ENCODE peak calls at places on chromosomes 2 and 18, in seven cellular contexts. V, N, X, M, J, E and S are unnamed samples. For H3K36me3, the result is how much of the 10 kb centered on the place peaks cover.

GRCh38 chr18:10518595-10519273 is 7.1 kb upstream of the NAPG start:
- DNase-seq in V (peak), N (no peak), X (peak), M (no peak), J (peak), E (peak), S (peak)

GRCh38 chr2:98134138-98134537 is 47.2 kb downstream of the VWA3B start:
- DNase-seq in V (no peak), N (peak), X (peak), M (peak), J (no peak), E (no peak), S (no peak)

GRCh38 chr2:14866953-14867352 is 234.4 kb downstream of the LRATD1 start:
- DNase-seq in V (no peak), N (no peak), X (no peak), M (no peak), J (no peak), E (no peak), S (no peak)

GRCh38 chr2:184031402-184032147 is 566.8 kb upstream of the ZNF804A start:
- DNase-seq in V (no peak), N (peak), X (peak), M (peak), J (no peak), E (no peak), S (no peak)

GRCh38 chr2:11955314-11955713 is 208.9 kb downstream of the LPIN1 start:
- DNase-seq in V (no peak), N (no peak), X (no peak), M (no peak), J (no peak), E (no peak), S (no peak)

GRCh38 chr18:10530852-10531251 is 5.0 kb downstream of the NAPG start:
- DNase-seq in V (no peak), N (no peak), X (no peak), M (no peak), J (no peak), E (peak), S (no peak)

GRCh38 chr2:133158442-133158841 is 409.8 kb downstream of the NCKAP5 start:
- DNase-seq in V (no peak), N (no peak), X (no peak), M (no peak), J (no peak), E (no peak), S (no peak)

GRCh38 chr18:68549257-68549871 is 165.5 kb downstream of the TMX3 start:
- DNase-seq in V (no peak), N (no peak), X (no peak), M (no peak), J (no peak), E (no peak), S (no peak)

GRCh38 chr2:37189452-37190153 is 1.1 kb upstream of the SULT6B1 start:
- DNase-seq in V (peak), N (no peak), X (peak), M (peak), J (no peak), E (no peak), S (peak)

GRCh38 chr18:8808001-8808400 is 102.6 kb downstream of the MTCL1 start:
- DNase-seq in V (no peak), N (no peak), X (no peak), M (no peak), J (no peak), E (no peak), S (peak)

GRCh38 chr2:152755029-152755428 is 36.6 kb downstream of the ARL6IP6 start:
- DNase-seq in V (peak), N (no peak), X (peak), M (peak), J (no peak), E (no peak), S (no peak)

GRCh38 chr2:10242451-10242850 is 60.3 kb upstream of the HPCAL1 start:
- DNase-seq in V (no peak), N (no peak), X (no peak), M (no peak), J (no peak), E (no peak), S (no peak)

GRCh38 chr2:113940891-113941290 is 51.0 kb downstream of the ACTR3 start:
- DNase-seq in V (no peak), N (no peak), X (no peak), M (no peak), J (no peak), E (no peak), S (no peak)

GRCh38 chr18:48827321-48828200 is 123.2 kb downstream of the SMAD7 start:
- DNase-seq in V (peak), N (peak), X (peak), M (peak), J (no peak), E (no peak), S (peak)

GRCh38 chr2:3522851-3523481 is 3.6 kb upstream of the ADI1 start:
- DNase-seq in V (peak), N (no peak), X (no peak), M (no peak), J (peak), E (no peak), S (peak)

GRCh38 chr2:210356944-210357343 is 42.0 kb upstream of the MYL1 start:
- DNase-seq in V (no peak), N (no peak), X (no peak), M (peak), J (no peak), E (no peak), S (no peak)

GRCh38 chr18:11857177-11857887 is 6.1 kb downstream of the CHMP1B start:
- DNase-seq in V (peak), N (peak), X (peak), M (peak), J (peak), E (peak), S (no peak)

GRCh38 chr2:64960819-64961218 is 28.4 kb upstream of the SLC1A4 start:
- DNase-seq in V (peak), N (no peak), X (no peak), M (no peak), J (no peak), E (no peak), S (no peak)

GRCh38 chr2:117127680-117128079 is 686.8 kb upstream of the DDX18 start:
- DNase-seq in V (no peak), N (no peak), X (no peak), M (no peak), J (no peak), E (no peak), S (no peak)

GRCh38 chr2:128291844-128292598 is 26.6 kb downstream of the HS6ST1 start:
- DNase-seq in V (no peak), N (no peak), X (no peak), M (no peak), J (no peak), E (no peak), S (no peak)

GRCh38 chr18:9103488-9103887 is 989 bp downstream of the NDUFV2 start:
- DNase-seq in V (no peak), N (no peak), X (no peak), M (no peak), J (no peak), E (no peak), S (no peak)

GRCh38 chr18:22613058-22613690 is 195.5 kb upstream of the CTAGE1 start:
- DNase-seq in V (no peak), N (no peak), X (no peak), M (no peak), J (peak), E (no peak), S (no peak)

GRCh38 chr18:60022671-60023276 is 123.0 kb downstream of the PMAIP1 start:
- DNase-seq in V (no peak), N (no peak), X (no peak), M (no peak), J (no peak), E (no peak), S (no peak)

GRCh38 chr2:223744580-223744979 is 92.8 kb downstream of the AP1S3 start:
- DNase-seq in V (no peak), N (no peak), X (no peak), M (no peak), J (no peak), E (no peak), S (no peak)

GRCh38 chr18:50649821-50650220 is 89.9 kb downstream of the MAPK4 start:
- DNase-seq in V (peak), N (no peak), X (no peak), M (no peak), J (peak), E (no peak), S (no peak)

GRCh38 chr2:84847326-84848050 is 33.4 kb downstream of the TRABD2A start:
- DNase-seq in V (no peak), N (no peak), X (no peak), M (no peak), J (no peak), E (no peak), S (no peak)
- H3K27ac ChIP-seq in V (no peak), N (no peak), X (no peak), M (no peak), J (peak), E (no peak), S (peak)

DNA sequence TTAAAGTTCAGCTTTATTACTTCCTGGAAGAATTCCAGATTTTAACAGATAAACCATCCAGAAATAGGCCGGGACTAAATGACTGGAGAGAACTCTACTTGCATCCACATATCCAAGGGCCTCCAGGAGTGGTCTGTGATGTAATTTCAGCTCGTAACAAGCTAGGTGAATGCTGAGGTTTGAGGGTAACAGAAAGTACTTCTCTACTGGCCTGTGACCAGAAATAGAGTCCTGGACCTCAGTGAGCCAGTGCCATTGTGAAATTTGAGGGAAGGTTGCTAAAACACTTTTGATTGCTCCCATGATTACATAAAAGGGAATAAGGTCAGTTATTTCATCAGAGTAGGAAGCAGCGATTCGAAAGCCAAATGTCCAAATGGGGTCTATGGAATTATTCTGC is 158.1 kb downstream of the DOCK10 start:
- DNase-seq in V (no peak), N (no peak), X (no peak), M (no peak), J (no peak), E (no peak), S (no peak)
- H3K36me3 ChIP-seq in V (under half), N (under half), X (under half), M (under half), J (under half), E (under half), S (under half)

GRCh38 chr18:35191252-35192025 is 49.4 kb upstream of the ZNF397 start:
- DNase-seq in V (no peak), N (no peak), X (no peak), M (peak), J (no peak), E (no peak), S (no peak)

GRCh38 chr18:35189510-35189909 is 51.3 kb upstream of the ZNF397 start:
- DNase-seq in V (no peak), N (no peak), X (no peak), M (no peak), J (no peak), E (no peak), S (no peak)

GRCh38 chr18:35197286-35197685 is 43.5 kb upstream of the ZNF397 start:
- DNase-seq in V (no peak), N (no peak), X (no peak), M (no peak), J (no peak), E (no peak), S (no peak)

DNA sequence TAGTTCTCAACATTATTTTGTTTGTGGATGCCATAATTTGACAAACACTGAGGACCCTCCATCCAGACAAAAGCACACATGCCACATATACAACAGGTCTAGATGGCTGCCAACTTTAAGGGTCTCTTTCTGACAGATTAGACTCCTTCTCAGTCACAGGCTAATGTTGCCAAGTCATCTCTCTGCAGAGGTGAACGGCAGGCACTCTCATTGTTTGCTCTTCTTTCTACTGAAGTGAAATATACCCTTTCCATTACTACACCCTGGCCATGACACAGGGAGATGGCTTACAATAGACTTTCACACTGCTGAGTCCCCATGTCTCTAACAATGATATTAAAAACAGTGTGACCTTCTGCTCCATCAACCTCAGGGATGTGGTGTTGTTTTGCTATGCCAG is 47.5 kb upstream of the ZNF397 start:
- DNase-seq in V (no peak), N (no peak), X (no peak), M (no peak), J (no peak), E (no peak), S (no peak)
- H3K27ac ChIP-seq in V (no peak), N (no peak), X (no peak), M (no peak), J (no peak), E (no peak), S (no peak)

GRCh38 chr2:231810905-231811304 is 24.7 kb downstream of the COPS7B start:
- DNase-seq in V (no peak), N (no peak), X (no peak), M (no peak), J (no peak), E (no peak), S (no peak)

GRCh38 chr2:231803739-231804138 is 17.5 kb downstream of the COPS7B start:
- DNase-seq in V (no peak), N (no peak), X (no peak), M (no peak), J (no peak), E (no peak), S (no peak)

DNA sequence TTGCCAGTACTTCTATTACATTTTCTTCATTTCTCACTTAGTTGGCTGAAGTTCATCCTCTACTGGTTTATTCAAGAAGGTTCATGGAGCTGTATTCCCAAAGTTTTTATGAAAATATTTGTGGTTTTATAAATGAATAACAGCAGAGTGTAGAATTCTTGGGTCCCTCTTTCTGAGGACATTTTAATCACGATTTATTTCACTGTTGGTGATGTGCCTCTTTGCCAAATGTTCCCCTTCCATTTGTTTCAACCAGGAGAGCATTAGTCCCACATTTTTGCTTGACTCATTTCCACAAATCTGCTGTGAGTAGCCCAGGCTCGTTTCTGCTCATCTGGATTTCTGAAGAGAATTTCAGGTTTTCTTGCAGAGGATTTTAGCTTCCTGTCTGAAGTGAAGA is 20.8 kb downstream of the COPS7B start:
- DNase-seq in V (no peak), N (no peak), X (no peak), M (no peak), J (no peak), E (no peak), S (no peak)
- H3K36me3 ChIP-seq in V (under half), N (under half), X (under half), M (under half), J (under half), E (under half), S (under half)